ENCODE peak calls at places on chromosomes 12 and 14, in four cellular contexts. A is WTC11, Y is astrocyte of the spinal cord, M is lower leg skin. W is an unnamed sample.

GRCh38 chr14:20809917-20810316 is 7.3 kb upstream of the RNASE1 start:
- DNase-seq in M (no peak), A (no peak), Y (no peak), W (no peak)

GRCh38 chr12:117854339-117855012 is 114.3 kb downstream of the KSR2 start:
- DNase-seq in Y (peak), A (peak), M (no peak), W (peak)

GRCh38 chr12:18807714-18808113 is 69.8 kb downstream of the CAPZA3 start:
- DNase-seq in M (no peak), A (no peak), Y (no peak), W (no peak)

GRCh38 chr14:32764131-32764530 is 174.5 kb upstream of the NPAS3 start:
- DNase-seq in M (no peak), Y (peak), A (no peak), W (no peak)

GRCh38 chr12:91171475-91171874 is 11.1 kb downstream of the DCN start:
- DNase-seq in Y (no peak), A (no peak), M (no peak), W (no peak)

GRCh38 chr12:2959194-2959507 is at the start of gene TEAD4:
- DNase-seq in Y (peak), M (peak), A (peak), W (no peak)

GRCh38 chr12:100737168-100737567 is 57.4 kb upstream of the ANO4 start:
- DNase-seq in A (peak), Y (no peak), M (peak), W (no peak)

GRCh38 chr14:105180598-105181528 is at the start of gene NUDT14:
- DNase-seq in A (peak), M (peak), Y (no peak), W (peak)

GRCh38 chr12:57434517-57435223 is at the start of gene INHBC:
- DNase-seq in M (peak), A (peak), Y (no peak), W (no peak)

GRCh38 chr14:81633496-81633895 is 99.8 kb upstream of the SEL1L start:
- DNase-seq in Y (no peak), A (no peak), M (no peak), W (no peak)

GRCh38 chr14:24679248-24680085 is 45.5 kb upstream of the GZMB start:
- DNase-seq in Y (no peak), A (no peak), M (no peak), W (no peak)

GRCh38 chr12:97982684-97983083 is 520.1 kb downstream of the RMST start:
- DNase-seq in A (no peak), M (no peak), Y (no peak), W (no peak)

GRCh38 chr12:19620222-19620621 is 180.9 kb downstream of the AEBP2 start:
- DNase-seq in A (no peak), M (no peak), Y (no peak), W (peak)

GRCh38 chr14:91891081-91891480 is 23.7 kb upstream of the TC2N start:
- DNase-seq in A (no peak), Y (no peak), M (no peak), W (no peak)

GRCh38 chr12:115118177-115118724 is 434.3 kb upstream of the TBX3 start:
- DNase-seq in M (no peak), Y (no peak), A (no peak), W (no peak)

GRCh38 chr12:95918194-95918993 is 24.0 kb downstream of the CCDC38 start:
- DNase-seq in Y (peak), A (peak), M (no peak), W (no peak)

W was measured in ureter.